ENCODE peak calls at places on chromosomes 13 and 19, in seven cellular contexts. T is skeletal muscle cell; O is suprapubic skin; L is HEK293T; K is stimulated activated CD4-positive, alpha-beta T cell treated with anti-CD3 and anti-CD28 coated beads, Interleukin-15, amount 100 ng/mL, for 1 hour; Q is DMS79; P is fibroblast of mammary gland. V is an unnamed sample.
A peak's percentile ranks its signal among the peaks of the same experiment; 100 is the strongest.

GRCh38 chr13:50124536-50125305 is 109.5 kb downstream of the KCNRG start:
- DNase-seq in Q (no peak), L (peak; percentile 43), P (peak; percentile 38), K (peak; percentile 91), O (peak; percentile 98), T (no peak), V (no peak)

GRCh38 chr19:43562698-43563241 is 12.6 kb downstream of the XRCC1 start:
- DNase-seq in K (peak; percentile 56), L (no peak), T (peak; percentile 28), O (no peak), P (peak; percentile 78), Q (no peak), V (peak; percentile 82)

GRCh38 chr19:32397736-32398135 is 7.8 kb upstream of the DPY19L3 start:
- DNase-seq in K (no peak), P (peak; percentile 90), T (peak; percentile 78), L (no peak), O (no peak), Q (no peak), V (peak; percentile 81)

GRCh38 chr13:24650157-24650556 is 30.1 kb upstream of the ATP12A start:
- DNase-seq in O (no peak), L (no peak), T (peak; percentile 49), Q (no peak), P (peak; percentile 86), K (no peak), V (peak; percentile 44)

GRCh38 chr19:48928164-48929005 is 5.1 kb upstream of the DHDH start:
- DNase-seq in T (no peak), Q (no peak), P (peak; percentile 19), L (no peak), O (no peak), K (no peak), V (no peak)

GRCh38 chr19:37914908-37915307 is 7.9 kb downstream of the SIPA1L3 start:
- DNase-seq in K (no peak), O (no peak), Q (no peak), L (no peak), P (no peak), T (no peak), V (no peak)

GRCh38 chr13:65582160-65582559 is 1648.0 kb downstream of the PCDH9 start:
- DNase-seq in K (no peak), O (no peak), T (no peak), L (no peak), Q (no peak), P (no peak), V (no peak)

GRCh38 chr19:571127-571974 is 1.0 kb upstream of the BSG start:
- DNase-seq in O (no peak), Q (peak; percentile 78), P (peak; percentile 16), T (no peak), L (peak; percentile 32), K (peak; percentile 17), V (no peak)

GRCh38 chr19:7373862-7374261 is 25.1 kb downstream of the ARHGEF18 start:
- DNase-seq in L (no peak), T (no peak), P (peak; percentile 21), Q (no peak), K (no peak), O (no peak), V (no peak)

GRCh38 chr13:24243311-24243710 is 66.1 kb upstream of the C1QTNF9 start:
- DNase-seq in L (no peak), T (no peak), O (no peak), Q (no peak), P (no peak), K (no peak), V (no peak)

GRCh38 chr19:48325265-48325910 is at the start of gene EMP3:
- DNase-seq in T (peak; percentile 85), L (peak; percentile 68), K (peak; percentile 73), Q (no peak), O (peak; percentile 92), P (peak; percentile 91), V (peak; percentile 80)

GRCh38 chr13:25860862-25861261 is 191.0 kb downstream of the SHISA2 start:
- DNase-seq in K (no peak), P (peak; percentile 1), Q (no peak), L (no peak), T (no peak), O (no peak), V (no peak)

GRCh38 chr19:52007436-52007804 is 591 bp downstream of the ZNF615 start:
- DNase-seq in Q (no peak), O (no peak), P (peak; percentile 7), K (no peak), L (peak; percentile 11), T (no peak), V (no peak)

GRCh38 chr19:9799162-9799561 is 19.7 kb downstream of the FBXL12 start:
- DNase-seq in O (no peak), T (no peak), P (no peak), K (no peak), Q (no peak), L (no peak), V (no peak)

GRCh38 chr13:66353664-66354063 is 876.5 kb downstream of the PCDH9 start:
- DNase-seq in P (no peak), L (no peak), O (no peak), K (no peak), T (no peak), Q (no peak), V (no peak)

GRCh38 chr19:50276370-50277063 is 52.7 kb downstream of the KCNC3 start:
- DNase-seq in L (no peak), P (no peak), Q (no peak), O (no peak), T (no peak), K (no peak), V (no peak)

GRCh38 chr13:93116809-93117208 is 109.8 kb upstream of the GPC6 start:
- DNase-seq in T (no peak), Q (no peak), L (no peak), P (no peak), O (no peak), K (no peak), V (no peak)

GRCh38 chr19:45059258-45059965 is 16.9 kb downstream of the ZNF296 start:
- DNase-seq in O (no peak), P (peak; percentile 85), L (peak; percentile 87), K (peak; percentile 70), T (no peak), Q (no peak), V (no peak)

GRCh38 chr19:55048446-55048845 is 10.4 kb upstream of the GP6 start:
- DNase-seq in Q (no peak), L (no peak), P (no peak), O (no peak), K (no peak), T (no peak), V (no peak)

GRCh38 chr13:53191091-53191490 is 162.5 kb downstream of the OLFM4 start:
- DNase-seq in K (no peak), L (no peak), P (peak; percentile 33), O (no peak), T (no peak), Q (no peak), V (no peak)

GRCh38 chr19:17320435-17320834 is 11.1 kb downstream of the DDA1 start:
- DNase-seq in P (no peak), L (no peak), O (no peak), K (no peak), T (no peak), Q (no peak), V (no peak)

GRCh38 chr19:34235425-34235940 is 18.9 kb upstream of the GARRE1 start:
- DNase-seq in L (no peak), Q (no peak), T (no peak), K (no peak), O (no peak), P (no peak), V (no peak)

GRCh38 chr13:22936228-22936627 is 244.6 kb upstream of the SGCG start:
- DNase-seq in Q (no peak), T (no peak), P (no peak), K (no peak), L (no peak), O (no peak), V (no peak)